ENCODE peak calls at places on chromosomes 5 and 9, in four cellular contexts. E is activated naive CD8-positive, alpha-beta T cell treated with anti-CD3 and anti-CD28 coated beads for 36 hours; F is AG09319; O is mucosa of descending colon. I is an unnamed sample.

GRCh38 chr5:82068723-82069122 is 96.9 kb downstream of the ATG10 start:
- DNase-seq in E (no peak), F (no peak), O (no peak), I (no peak)

GRCh38 chr9:90641868-90642558 is 611 bp downstream of the DIRAS2 start:
- DNase-seq in E (no peak), F (no peak), O (no peak), I (no peak)

GRCh38 chr9:93996863-93997262 is 41.7 kb upstream of the BARX1 start:
- DNase-seq in E (no peak), F (no peak), O (no peak), I (no peak)

GRCh38 chr9:72539824-72540347 is 18.5 kb downstream of the TMC1 start:
- DNase-seq in E (no peak), F (no peak), O (no peak), I (no peak)

GRCh38 chr5:179623906-179624741 is 653 bp upstream of the HNRNPH1 start:
- DNase-seq in E (peak; percentile 71), F (no peak), O (no peak), I (no peak)

GRCh38 chr5:134001938-134002731 is 2.6 kb downstream of the VDAC1 start:
- DNase-seq in E (no peak), F (no peak), O (no peak), I (no peak)

GRCh38 chr5:57414857-57415256 is 67.8 kb downstream of the ACTBL2 start:
- DNase-seq in E (no peak), F (no peak), O (no peak), I (no peak)

GRCh38 chr5:61467766-61468482 is 135.9 kb downstream of the ZSWIM6 start:
- DNase-seq in E (no peak), F (peak; percentile 4), O (no peak), I (peak; percentile 14)

GRCh38 chr9:116002624-116003023 is 151.0 kb upstream of the PAPPA start:
- DNase-seq in E (no peak), F (no peak), O (no peak), I (no peak)

GRCh38 chr9:109037946-109038345 is 24.6 kb upstream of the CTNNAL1 start:
- DNase-seq in E (no peak), F (no peak), O (no peak), I (no peak)

GRCh38 chr5:56693220-56693579 is 122.1 kb upstream of the MAP3K1 start:
- DNase-seq in E (peak; percentile 6), F (no peak), O (no peak), I (no peak)

GRCh38 chr9:134196911-134197310 is 32.5 kb upstream of the RNU6ATAC start:
- DNase-seq in E (no peak), F (no peak), O (no peak), I (no peak)

GRCh38 chr5:111857067-111857466 is 100.1 kb upstream of the NREP start:
- DNase-seq in E (no peak), F (no peak), O (no peak), I (no peak)

GRCh38 chr5:174567506-174568141 is 156.8 kb upstream of the MSX2 start:
- DNase-seq in E (no peak), F (no peak), O (no peak), I (no peak)

GRCh38 chr9:7879551-7880245 is 80.1 kb upstream of the DMAC1 start:
- DNase-seq in E (peak; percentile 38), F (no peak), O (no peak), I (no peak)

GRCh38 chr9:82489579-82489915 is 501.0 kb downstream of the SPATA31D1 start:
- DNase-seq in E (no peak), F (no peak), O (no peak), I (no peak)

GRCh38 chr5:151155777-151156731 is 1.5 kb downstream of the ANXA6 start:
- DNase-seq in E (peak; percentile 31), F (no peak), O (peak; percentile 32), I (peak; percentile 28)

GRCh38 chr5:126912607-126913006 is 117.8 kb downstream of the MARCHF3 start:
- DNase-seq in E (no peak), F (peak; percentile 22), O (no peak), I (no peak)

GRCh38 chr5:178359738-178360137 is 127.1 kb upstream of the PHYKPL start:
- DNase-seq in E (no peak), F (no peak), O (peak; percentile 4), I (no peak)

I was measured in left colon.